ENCODE peak calls at places on chromosomes 7 and 10, in four cellular contexts. Q is GM12891, M is NCI-H2171 treated with DMSO at 0.1 percent for 48 hours, U is K562. S is an unnamed sample.

GRCh38 chr7:1503390-1503789 is 799 bp downstream of the INTS1 start:
- DNase-seq in M (no peak), Q (no peak), U (no peak), S (no peak)

GRCh38 chr7:152876749-152877148 is 117.2 kb downstream of the ACTR3B start:
- DNase-seq in M (no peak), Q (no peak), U (no peak), S (no peak)

GRCh38 chr10:6119962-6120361 is 31.1 kb downstream of the RBM17 start:
- DNase-seq in M (no peak), Q (no peak), U (no peak), S (no peak)

GRCh38 chr7:130882396-130882795 is 148.4 kb upstream of the KLF14 start:
- DNase-seq in M (no peak), U (no peak), Q (no peak), S (no peak)

GRCh38 chr7:152909683-152910544 is 150.4 kb downstream of the ACTR3B start:
- DNase-seq in Q (no peak), U (no peak), M (no peak), S (no peak)

GRCh38 chr10:92238586-92239098 is 52.2 kb downstream of the CPEB3 start:
- DNase-seq in M (peak; percentile 13), Q (no peak), U (peak; percentile 11), S (no peak)

GRCh38 chr7:29898301-29898700 is 91.3 kb downstream of the SCRN1 start:
- DNase-seq in U (no peak), M (no peak), Q (no peak), S (no peak)

GRCh38 chr10:5585517-5586222 is 60.9 kb downstream of the CALML3 start:
- DNase-seq in M (peak; percentile 45), Q (no peak), U (no peak), S (no peak)

GRCh38 chr7:68038621-68039314 is 1042.1 kb downstream of the TYW1 start:
- DNase-seq in Q (no peak), U (no peak), M (no peak), S (peak; percentile 42)

GRCh38 chr7:151174246-151175046 is 7.0 kb upstream of the GBX1 start:
- DNase-seq in Q (no peak), U (no peak), M (no peak), S (no peak)

GRCh38 chr7:25239888-25240287 is 11.6 kb upstream of the NPVF start:
- DNase-seq in M (no peak), Q (no peak), U (no peak), S (no peak)

GRCh38 chr10:58385784-58386112 is 538 bp downstream of the TFAM start:
- DNase-seq in Q (no peak), M (peak; percentile 19), U (peak; percentile 47), S (peak; percentile 12)

GRCh38 chr10:88546462-88546861 is 36.7 kb downstream of the RNLS start:
- DNase-seq in Q (no peak), U (no peak), M (no peak), S (no peak)

GRCh38 chr7:6096581-6096980 is 65.4 kb downstream of the ANKRD61 start:
- DNase-seq in U (no peak), Q (no peak), M (peak; percentile 57), S (peak; percentile 90)

GRCh38 chr10:68625316-68625921 is 65.3 kb downstream of the TET1 start:
- DNase-seq in M (no peak), Q (no peak), U (no peak), S (no peak)

GRCh38 chr7:43522406-43523156 is 60.3 kb upstream of the STK17A start:
- DNase-seq in M (no peak), U (no peak), Q (no peak), S (no peak)

GRCh38 chr7:2609001-2609411 is 22.8 kb upstream of the TTYH3 start:
- DNase-seq in M (no peak), U (peak; percentile 70), Q (peak; percentile 74), S (no peak)

GRCh38 chr7:34019431-34019830 is 114.1 kb downstream of the BMPER start:
- DNase-seq in M (no peak), Q (no peak), U (no peak), S (no peak)

GRCh38 chr10:120607016-120607709 is 150.1 kb downstream of the PLPP4 start:
- DNase-seq in Q (no peak), M (no peak), U (no peak), S (no peak)

GRCh38 chr7:37054631-37055300 is 330.5 kb upstream of the AOAH start:
- DNase-seq in Q (no peak), U (no peak), M (no peak), S (no peak)

GRCh38 chr10:51358227-51358626 is 283.9 kb downstream of the PRKG1 start:
- DNase-seq in U (no peak), Q (no peak), M (no peak), S (no peak)

GRCh38 chr10:26251925-26252324 is 35.4 kb downstream of the GAD2 start:
- DNase-seq in Q (no peak), M (no peak), U (no peak), S (no peak)

GRCh38 chr7:157928171-157928794 is 591.5 kb downstream of the DNAJB6 start:
- DNase-seq in Q (no peak), M (no peak), U (no peak), S (no peak)

GRCh38 chr10:4763513-4763912 is 62.5 kb upstream of the AKR1E2 start:
- DNase-seq in M (no peak), Q (no peak), U (no peak), S (no peak)

GRCh38 chr10:129935861-129936140 is 28.3 kb downstream of the EBF3 start:
- DNase-seq in M (no peak), Q (no peak), U (no peak), S (no peak)